ENCODE peak calls at places on chromosomes 5 and 9, in ten cellular contexts. X, O, U, W, I, S, R, E, Z and M are unnamed samples.

GRCh38 chr9:75712690-75713089 is 177.8 kb upstream of the PCSK5 start:
- DNase-seq in X (no peak), O (no peak), U (no peak), W (no peak), I (no peak), S (no peak), R (no peak), E (no peak), Z (no peak), M (no peak)

GRCh38 chr9:114156658-114157421 is 1.5 kb downstream of the COL27A1 start:
- DNase-seq in X (peak), O (peak), U (peak), W (no peak), I (peak), S (peak), R (peak), E (peak), Z (no peak), M (peak)

GRCh38 chr5:111932207-111932606 is 175.2 kb upstream of the NREP start:
- DNase-seq in X (no peak), O (no peak), U (no peak), W (no peak), I (no peak), S (no peak), R (no peak), E (no peak), Z (no peak), M (no peak)

GRCh38 chr9:36873247-36873875 is 160.7 kb downstream of the PAX5 start:
- DNase-seq in X (peak), O (peak), U (peak), W (peak), I (peak), S (peak), R (peak), E (peak), Z (no peak), M (peak)

GRCh38 chr5:148290271-148291195 is 21.7 kb upstream of the SPINK7 start:
- DNase-seq in X (peak), O (peak), U (no peak), W (no peak), I (peak), S (no peak), R (no peak), E (peak), Z (no peak), M (no peak)

GRCh38 chr9:78011037-78011436 is 20.6 kb downstream of the GNAQ start:
- DNase-seq in X (no peak), O (peak), U (no peak), W (no peak), I (peak), S (no peak), R (no peak), E (no peak), Z (no peak), M (no peak)

GRCh38 chr5:78908173-78908901 is 76.8 kb downstream of the ARSB start:
- DNase-seq in X (peak), O (peak), U (peak), W (no peak), I (peak), S (peak), R (no peak), E (peak), Z (no peak), M (no peak)

GRCh38 chr9:36317766-36318165 is 59.5 kb upstream of the GNE start:
- DNase-seq in X (no peak), O (no peak), U (no peak), W (no peak), I (no peak), S (peak), R (no peak), E (no peak), Z (no peak), M (no peak)

GRCh38 chr9:20989923-20990341 is 41.5 kb downstream of the HACD4 start:
- DNase-seq in X (no peak), O (no peak), U (no peak), W (no peak), I (no peak), S (no peak), R (no peak), E (no peak), Z (no peak), M (no peak)